ENCODE peak calls at places on chromosomes 1 and 21, in six cellular contexts. L, Z, U, Q, I and D are unnamed samples.

GRCh38 chr1:163822933-163823511 is 501.3 kb downstream of the NUF2 start:
- DNase-seq in L (no peak), Z (no peak), U (no peak), Q (no peak), I (no peak), D (no peak)

GRCh38 chr1:216310776-216311175 is 112.5 kb downstream of the USH2A start:
- DNase-seq in L (no peak), Z (peak; percentile 86), U (no peak), Q (no peak), I (no peak), D (peak; percentile 9)

GRCh38 chr1:53637726-53638640 is 101.0 kb downstream of the GLIS1 start:
- DNase-seq in L (no peak), Z (no peak), U (no peak), Q (peak; percentile 69), I (no peak), D (no peak)

GRCh38 chr1:33130297-33130696 is 49.3 kb downstream of the AZIN2 start:
- DNase-seq in L (no peak), Z (no peak), U (no peak), Q (peak; percentile 55), I (no peak), D (peak; percentile 57)

GRCh38 chr21:16993416-16994044 is 519.3 kb upstream of the CXADR start:
- DNase-seq in L (no peak), Z (no peak), U (no peak), Q (no peak), I (no peak), D (no peak)

GRCh38 chr1:42737257-42737656 is 2.8 kb downstream of the CLDN19 start:
- DNase-seq in L (no peak), Z (peak; percentile 52), U (peak; percentile 54), Q (no peak), I (no peak), D (peak; percentile 62)

GRCh38 chr21:45995686-45996179 is 14.2 kb downstream of the COL6A1 start:
- DNase-seq in L (no peak), Z (peak; percentile 45), U (no peak), Q (peak; percentile 71), I (no peak), D (no peak)

GRCh38 chr1:14698206-14698605 is 99.7 kb downstream of the KAZN start:
- DNase-seq in L (no peak), Z (no peak), U (no peak), Q (peak; percentile 49), I (no peak), D (no peak)

GRCh38 chr1:204829133-204829532 is 41.5 kb upstream of the NFASC start:
- DNase-seq in L (no peak), Z (no peak), U (no peak), Q (no peak), I (no peak), D (no peak)

GRCh38 chr1:231919900-231920299 is 293.3 kb downstream of the DISC1 start:
- DNase-seq in L (no peak), Z (no peak), U (no peak), Q (no peak), I (peak; percentile 34), D (no peak)

GRCh38 chr1:231971397-231972233 is 345.0 kb downstream of the DISC1 start:
- DNase-seq in L (peak; percentile 89), Z (peak; percentile 23), U (no peak), Q (no peak), I (no peak), D (no peak)

GRCh38 chr1:154607084-154607747 is 770 bp downstream of the ADAR start:
- DNase-seq in L (peak; percentile 74), Z (peak; percentile 33), U (peak; percentile 26), Q (peak; percentile 14), I (peak; percentile 43), D (no peak)

GRCh38 chr1:113055570-113055969 is 17.4 kb upstream of the LRIG2 start:
- DNase-seq in L (no peak), Z (no peak), U (no peak), Q (no peak), I (no peak), D (no peak)

GRCh38 chr1:113053344-113054138 is 19.5 kb upstream of the LRIG2 start:
- DNase-seq in L (no peak), Z (no peak), U (no peak), Q (peak; percentile 21), I (no peak), D (no peak)

GRCh38 chr1:113058861-113059441 is 14.0 kb upstream of the LRIG2 start:
- DNase-seq in L (no peak), Z (no peak), U (no peak), Q (peak; percentile 28), I (no peak), D (no peak)

GRCh38 chr1:113057006-113057405 is 16.0 kb upstream of the LRIG2 start:
- DNase-seq in L (no peak), Z (no peak), U (peak; percentile 36), Q (peak; percentile 38), I (no peak), D (no peak)
- TF ChIP-seq CTCF in L (no peak), Z (no peak), U (no peak), Q (no peak), I (no peak), D (no peak)

GRCh38 chr1:3646596-3646995 is 3.3 kb downstream of the WRAP73 start:
- DNase-seq in L (no peak), Z (no peak), U (peak; percentile 16), Q (no peak), I (no peak), D (no peak)

GRCh38 chr1:3650248-3651010 is 526 bp upstream of the WRAP73 start:
- DNase-seq in L (no peak), Z (no peak), U (peak; percentile 60), Q (peak; percentile 63), I (no peak), D (no peak)

GRCh38 chr1:3651939-3652537 is at the start of gene TP73:
- DNase-seq in L (no peak), Z (peak; percentile 23), U (peak; percentile 73), Q (no peak), I (no peak), D (peak; percentile 84)

GRCh38 chr1:3651011-3651938 is 1.0 kb upstream of the TP73 start:
- DNase-seq in L (no peak), Z (no peak), U (peak; percentile 66), Q (peak; percentile 74), I (no peak), D (no peak)

DNA sequence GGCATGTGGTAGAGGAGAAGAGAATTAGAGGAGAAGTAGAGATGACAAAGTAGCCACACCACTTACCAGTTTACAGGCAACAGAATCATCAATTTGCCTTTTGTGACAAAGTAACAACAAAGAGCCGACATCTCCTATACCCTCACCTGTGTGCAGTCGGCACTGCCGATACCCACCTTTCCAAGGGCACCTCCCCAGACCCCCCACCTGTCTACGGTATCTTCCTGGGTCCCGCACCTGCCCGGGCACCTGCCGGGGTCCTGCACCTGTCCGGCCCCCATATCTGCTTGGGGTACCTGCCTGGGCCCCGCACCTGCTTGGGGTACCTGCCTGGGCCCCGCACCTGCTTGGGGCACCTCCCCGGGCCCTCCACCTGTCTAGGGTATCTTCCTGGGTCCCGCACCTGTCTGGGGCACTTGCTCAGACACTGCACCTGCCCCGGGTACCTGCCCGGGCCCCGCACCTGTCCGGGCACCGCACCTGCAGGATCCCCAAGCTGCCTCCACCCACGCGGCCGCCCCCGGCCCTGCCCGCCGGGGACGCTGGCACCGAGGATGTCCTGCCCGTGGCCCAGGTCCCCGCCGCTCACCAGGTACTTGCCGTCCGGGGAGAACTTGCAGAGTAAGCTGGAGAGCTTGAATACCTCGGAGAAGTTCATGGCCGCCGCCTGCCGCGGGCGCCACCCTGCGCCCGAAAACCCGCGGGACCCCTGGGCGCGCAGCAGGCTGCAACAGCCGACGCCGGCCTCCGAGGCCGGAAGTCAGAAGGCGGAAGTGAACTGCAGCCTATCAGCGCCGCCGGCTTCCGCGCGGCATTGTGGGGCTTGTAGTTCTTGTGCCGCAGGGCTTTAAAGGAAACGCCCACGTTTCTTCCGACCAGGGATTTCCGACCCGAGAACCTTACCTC is at the start of gene WRAP73:
- DNase-seq in L (peak; percentile 82), Z (peak; percentile 98), U (peak; percentile 98), Q (peak; percentile 89), I (peak; percentile 90), D (peak; percentile 96)
- TF ChIP-seq CTCF in L (peak; percentile 5), Z (peak; percentile 42), U (peak; percentile 42), Q (no peak), I (no peak), D (peak; percentile 24)

DNA sequence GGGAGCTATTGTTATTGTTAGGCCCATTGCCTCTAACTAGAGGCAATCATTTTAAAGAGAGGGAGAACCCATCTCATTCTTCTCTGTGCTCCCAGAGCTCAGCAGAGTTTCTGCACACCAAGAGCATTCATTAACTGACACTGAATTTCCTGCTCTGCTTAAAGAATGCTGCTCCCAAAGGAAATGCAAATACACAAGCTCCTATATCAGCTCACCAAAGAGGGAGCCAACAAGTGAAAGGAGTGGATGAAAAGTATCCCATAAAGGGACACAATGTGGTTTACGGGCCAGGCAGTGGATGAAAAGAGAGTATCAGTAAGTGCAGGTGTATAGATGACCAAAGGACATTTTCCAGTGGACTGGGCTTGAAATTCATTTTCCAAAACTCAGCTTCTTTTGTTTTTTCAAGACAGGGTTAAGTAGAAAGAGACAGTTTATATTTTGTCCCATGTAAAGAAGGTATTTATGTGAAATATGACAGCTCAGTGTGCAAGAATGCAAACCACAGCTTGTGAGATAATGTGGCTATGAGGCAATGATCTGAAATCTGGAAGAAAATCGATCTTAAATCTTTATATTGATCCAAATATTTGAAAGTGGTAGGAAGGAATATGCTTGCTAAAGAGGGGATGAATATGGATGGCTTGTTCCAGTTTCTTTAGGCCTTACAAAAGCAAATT is 207.7 kb upstream of the CAMK1G start:
- DNase-seq in L (peak; percentile 45), Z (peak; percentile 67), U (no peak), Q (no peak), I (no peak), D (no peak)
- TF ChIP-seq CTCF in L (no peak), Z (no peak), U (no peak), Q (no peak), I (no peak), D (no peak)

DNA sequence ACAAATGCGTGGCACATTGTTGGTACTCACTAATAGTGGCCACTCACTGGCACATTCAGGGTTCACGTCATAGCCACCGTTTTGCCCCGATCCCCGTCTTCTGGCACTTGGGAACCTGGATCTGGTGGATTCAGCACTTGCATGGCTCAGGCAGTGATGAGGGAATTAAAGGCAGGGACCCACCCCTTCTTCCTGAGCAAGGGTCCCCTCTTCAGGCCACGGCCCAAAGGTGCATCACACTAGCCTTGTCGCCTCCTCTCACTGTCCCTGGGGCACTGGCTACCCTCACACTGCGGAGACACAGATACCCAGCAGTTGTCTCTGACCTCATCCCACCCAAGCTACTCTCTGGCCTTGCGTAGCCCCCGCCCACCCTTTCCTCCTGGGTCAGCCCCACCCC is 19.9 kb upstream of the LDLRAP1 start:
- DNase-seq in L (no peak), Z (peak; percentile 44), U (no peak), Q (no peak), I (no peak), D (no peak)
- TF ChIP-seq CTCF in L (peak; percentile 24), Z (peak; percentile 47), U (no peak), Q (peak; percentile 15), I (no peak), D (no peak)

GRCh38 chr1:1058921-1059493 is 15.1 kb downstream of the RNF223 start:
- DNase-seq in L (no peak), Z (peak; percentile 48), U (no peak), Q (no peak), I (peak; percentile 35), D (no peak)
- TF ChIP-seq CTCF in L (no peak), Z (peak; percentile 65), U (peak; percentile 66), Q (no peak), I (no peak), D (peak; percentile 22)